ENCODE peak calls at places on chromosomes 16 and 17, in ten cellular contexts. W is neural crest cell; X is GM10248; R is stimulated activated CD4-positive, alpha-beta T cell treated with anti-CD3 and anti-CD28 coated beads, Interleukin-4, amount 100 ng/mL, for 4 hours; T is heart right ventricle; O is T-helper 2 cell; F is CD8-positive, alpha-beta memory T cell; U is non-pigmented ciliary epithelial cell; Z is neural progenitor cell; A is globus pallidus. M is an unnamed sample.

GRCh38 chr17:52213451-52213850 is 54.9 kb upstream of the CA10 start:
- DNase-seq in W (no peak), X (no peak), R (no peak), T (no peak), O (no peak), F (no peak), U (no peak), Z (no peak), A (no peak), M (no peak)

GRCh38 chr16:27195068-27195741 is 8.1 kb upstream of the KDM8 start:
- DNase-seq in W (no peak), X (no peak), R (no peak), T (no peak), O (no peak), F (no peak), U (no peak), Z (no peak), A (no peak), M (no peak)

GRCh38 chr17:28216528-28216927 is 102.5 kb upstream of the TMEM97 start:
- DNase-seq in W (no peak), X (no peak), R (no peak), T (no peak), O (no peak), F (no peak), U (peak), Z (no peak), A (no peak), M (no peak)

GRCh38 chr16:86377251-86378022 is 132.9 kb upstream of the FOXF1 start:
- DNase-seq in W (no peak), X (no peak), R (no peak), T (no peak), O (no peak), F (no peak), U (no peak), Z (no peak), A (no peak), M (no peak)

GRCh38 chr17:79905832-79906231 is 66.6 kb upstream of the CBX4 start:
- DNase-seq in W (no peak), X (no peak), R (no peak), T (no peak), O (no peak), F (no peak), U (no peak), Z (no peak), A (no peak), M (no peak)

GRCh38 chr16:48317614-48318013 is 67.6 kb downstream of the SIAH1 start:
- DNase-seq in W (no peak), X (no peak), R (no peak), T (no peak), O (no peak), F (no peak), U (peak), Z (no peak), A (no peak), M (no peak)

GRCh38 chr17:50274142-50274944 is at the start of gene TMEM92:
- DNase-seq in W (no peak), X (no peak), R (no peak), T (no peak), O (no peak), F (no peak), U (no peak), Z (peak), A (no peak), M (peak)

GRCh38 chr17:13576661-13577526 is 24.8 kb downstream of the HS3ST3A1 start:
- DNase-seq in W (no peak), X (no peak), R (no peak), T (no peak), O (no peak), F (no peak), U (no peak), Z (no peak), A (no peak), M (no peak)

GRCh38 chr16:647173-647902 is 1.8 kb upstream of the WDR90 start:
- DNase-seq in W (no peak), X (no peak), R (no peak), T (no peak), O (no peak), F (no peak), U (no peak), Z (no peak), A (no peak), M (peak)

GRCh38 chr16:87317766-87318121 is 552 bp upstream of the C16orf95 start:
- DNase-seq in W (no peak), X (no peak), R (peak), T (peak), O (no peak), F (peak), U (no peak), Z (no peak), A (peak), M (no peak)

GRCh38 chr17:12927001-12927400 is 90.8 kb downstream of the ELAC2 start:
- DNase-seq in W (no peak), X (no peak), R (no peak), T (no peak), O (no peak), F (no peak), U (no peak), Z (no peak), A (no peak), M (no peak)

GRCh38 chr16:11524098-11524760 is 62.5 kb downstream of the LITAF start:
- DNase-seq in W (no peak), X (no peak), R (no peak), T (no peak), O (no peak), F (no peak), U (no peak), Z (no peak), A (no peak), M (no peak)

GRCh38 chr17:27455914-27456680 is at the start of gene KSR1:
- DNase-seq in W (peak), X (peak), R (peak), T (peak), O (peak), F (peak), U (no peak), Z (peak), A (peak), M (peak)

GRCh38 chr17:76444518-76445311 is 8.2 kb downstream of the UBE2O start:
- DNase-seq in W (no peak), X (no peak), R (no peak), T (no peak), O (no peak), F (no peak), U (no peak), Z (no peak), A (no peak), M (no peak)

GRCh38 chr16:14028207-14028606 is 42.9 kb upstream of the MRTFB start:
- DNase-seq in W (no peak), X (no peak), R (no peak), T (no peak), O (no peak), F (no peak), U (no peak), Z (no peak), A (no peak), M (no peak)

GRCh38 chr16:726438-727290 is at the start of the genes CCDC78 and HAGHL:
- DNase-seq in W (no peak), X (peak), R (peak), T (peak), O (peak), F (peak), U (no peak), Z (peak), A (peak), M (no peak)

GRCh38 chr16:17369441-17369951 is 101.3 kb downstream of the XYLT1 start:
- DNase-seq in W (no peak), X (peak), R (peak), T (peak), O (peak), F (peak), U (no peak), Z (no peak), A (peak), M (no peak)

GRCh38 chr16:83939266-83939856 is 13.7 kb upstream of the OSGIN1 start:
- DNase-seq in W (no peak), X (no peak), R (no peak), T (no peak), O (no peak), F (no peak), U (no peak), Z (no peak), A (no peak), M (no peak)

GRCh38 chr17:74145756-74146155 is 57.7 kb upstream of the RPL38 start:
- DNase-seq in W (no peak), X (no peak), R (no peak), T (no peak), O (no peak), F (no peak), U (no peak), Z (no peak), A (no peak), M (no peak)

GRCh38 chr17:28471531-28472342 is 1.7 kb upstream of the SLC13A2 start:
- DNase-seq in W (no peak), X (no peak), R (no peak), T (no peak), O (no peak), F (no peak), U (no peak), Z (no peak), A (no peak), M (no peak)

GRCh38 chr17:17021194-17021863 is 20.9 kb upstream of the MPRIP start:
- DNase-seq in W (no peak), X (no peak), R (no peak), T (peak), O (no peak), F (no peak), U (no peak), Z (peak), A (peak), M (peak)

GRCh38 chr16:11497851-11498289 is 88.8 kb downstream of the LITAF start:
- DNase-seq in W (no peak), X (no peak), R (no peak), T (no peak), O (no peak), F (no peak), U (no peak), Z (peak), A (no peak), M (no peak)

GRCh38 chr17:60602385-60602742 is 2.4 kb downstream of the PPM1D start:
- DNase-seq in W (no peak), X (no peak), R (no peak), T (no peak), O (no peak), F (no peak), U (no peak), Z (peak), A (peak), M (no peak)

GRCh38 chr17:54754560-54754959 is 146.1 kb upstream of the TOM1L1 start:
- DNase-seq in W (no peak), X (peak), R (no peak), T (no peak), O (no peak), F (no peak), U (no peak), Z (peak), A (no peak), M (peak)

GRCh38 chr16:25367773-25368172 is 110.1 kb upstream of the ZKSCAN2 start:
- DNase-seq in W (no peak), X (no peak), R (no peak), T (no peak), O (no peak), F (no peak), U (no peak), Z (no peak), A (no peak), M (no peak)

GRCh38 chr17:74514632-74515035 is 16.6 kb downstream of the CD300LB start:
- DNase-seq in W (no peak), X (peak), R (peak), T (no peak), O (no peak), F (no peak), U (no peak), Z (no peak), A (no peak), M (no peak)

GRCh38 chr17:77572851-77573250 is 385.7 kb upstream of the TNRC6C start:
- DNase-seq in W (no peak), X (no peak), R (no peak), T (no peak), O (no peak), F (no peak), U (no peak), Z (no peak), A (no peak), M (no peak)

GRCh38 chr17:11880714-11881113 is 116.6 kb downstream of the ZNF18 start:
- DNase-seq in W (no peak), X (no peak), R (no peak), T (peak), O (no peak), F (no peak), U (no peak), Z (peak), A (peak), M (no peak)

GRCh38 chr17:45338023-45338781 is 21.4 kb upstream of the MAP3K14 start:
- DNase-seq in W (no peak), X (no peak), R (no peak), T (peak), O (no peak), F (no peak), U (no peak), Z (no peak), A (no peak), M (no peak)

GRCh38 chr17:72545756-72546155 is 424.9 kb downstream of the SOX9 start:
- DNase-seq in W (no peak), X (no peak), R (no peak), T (no peak), O (no peak), F (no peak), U (no peak), Z (no peak), A (no peak), M (no peak)

GRCh38 chr16:30472328-30472942 is at the start of gene ITGAL:
- DNase-seq in W (no peak), X (peak), R (peak), T (peak), O (peak), F (peak), U (no peak), Z (no peak), A (peak), M (no peak)

GRCh38 chr17:80133626-80133970 is 13.3 kb downstream of the EIF4A3 start:
- DNase-seq in W (no peak), X (no peak), R (no peak), T (no peak), O (no peak), F (no peak), U (no peak), Z (no peak), A (no peak), M (no peak)

GRCh38 chr16:87374313-87374712 is 9.3 kb downstream of the FBXO31 start:
- DNase-seq in W (no peak), X (no peak), R (no peak), T (no peak), O (no peak), F (no peak), U (no peak), Z (peak), A (no peak), M (no peak)

GRCh38 chr17:9386401-9386800 is 189.2 kb downstream of the STX8 start:
- DNase-seq in W (no peak), X (no peak), R (no peak), T (no peak), O (no peak), F (no peak), U (no peak), Z (no peak), A (no peak), M (no peak)

GRCh38 chr17:489758-490329 is 137.2 kb upstream of the RPH3AL start:
- DNase-seq in W (peak), X (peak), R (peak), T (peak), O (peak), F (peak), U (no peak), Z (peak), A (no peak), M (no peak)

GRCh38 chr16:31568577-31569359 is 41.1 kb downstream of the AHSP start:
- DNase-seq in W (no peak), X (no peak), R (no peak), T (no peak), O (no peak), F (no peak), U (no peak), Z (peak), A (no peak), M (peak)